ENCODE peak calls at places on chromosomes 11 and 22, in seven cellular contexts. One of them, this sample, is unnamed.

GRCh38 chr22:45263790-45264269 is 20.9 kb upstream of the UPK3A start:
- DNase-seq in mammary epithelial cell: peak; percentile 91
- DNase-seq in right atrium auricular region: peak; percentile 88
- DNase-seq in ovary: peak; percentile 80
- DNase-seq in choroid plexus epithelial cell: peak; percentile 88
- DNase-seq in left ventricle myocardium inferior: peak; percentile 72
- DNase-seq in esophagus muscularis mucosa: no peak
- DNase-seq in this sample: peak; percentile 60

GRCh38 chr11:111469200-111469599 is 43.0 kb downstream of the BTG4 start:
- DNase-seq in mammary epithelial cell: no peak
- DNase-seq in right atrium auricular region: no peak
- DNase-seq in ovary: no peak
- DNase-seq in choroid plexus epithelial cell: peak; percentile 63
- DNase-seq in left ventricle myocardium inferior: no peak
- DNase-seq in esophagus muscularis mucosa: peak; percentile 88
- DNase-seq in this sample: no peak

GRCh38 chr11:65418431-65418680 is 4.2 kb upstream of the NEAT1 start:
- DNase-seq in mammary epithelial cell: no peak
- DNase-seq in right atrium auricular region: no peak
- DNase-seq in ovary: no peak
- DNase-seq in choroid plexus epithelial cell: no peak
- DNase-seq in left ventricle myocardium inferior: peak; percentile 79
- DNase-seq in esophagus muscularis mucosa: no peak
- DNase-seq in this sample: peak; percentile 77

GRCh38 chr11:123537726-123538125 is 107.7 kb downstream of the GRAMD1B start:
- DNase-seq in mammary epithelial cell: no peak
- DNase-seq in right atrium auricular region: no peak
- DNase-seq in ovary: no peak
- DNase-seq in choroid plexus epithelial cell: no peak
- DNase-seq in left ventricle myocardium inferior: no peak
- DNase-seq in esophagus muscularis mucosa: no peak
- DNase-seq in this sample: no peak

GRCh38 chr22:47043835-47044721 is 281.6 kb downstream of the TBC1D22A start:
- DNase-seq in mammary epithelial cell: no peak
- DNase-seq in right atrium auricular region: no peak
- DNase-seq in ovary: no peak
- DNase-seq in choroid plexus epithelial cell: peak; percentile 17
- DNase-seq in left ventricle myocardium inferior: no peak
- DNase-seq in esophagus muscularis mucosa: no peak
- DNase-seq in this sample: no peak

GRCh38 chr11:57735655-57736298 is 5.5 kb upstream of the SELENOH start:
- DNase-seq in mammary epithelial cell: no peak
- DNase-seq in right atrium auricular region: no peak
- DNase-seq in ovary: no peak
- DNase-seq in choroid plexus epithelial cell: peak; percentile 9
- DNase-seq in left ventricle myocardium inferior: no peak
- DNase-seq in esophagus muscularis mucosa: no peak
- DNase-seq in this sample: no peak

GRCh38 chr22:32926600-32926999 is 125.1 kb downstream of the TIMP3 start:
- DNase-seq in mammary epithelial cell: peak; percentile 52
- DNase-seq in right atrium auricular region: no peak
- DNase-seq in ovary: no peak
- DNase-seq in choroid plexus epithelial cell: peak; percentile 74
- DNase-seq in left ventricle myocardium inferior: no peak
- DNase-seq in esophagus muscularis mucosa: no peak
- DNase-seq in this sample: no peak

GRCh38 chr11:16211407-16211806 is 144.9 kb downstream of the SOX6 start:
- DNase-seq in mammary epithelial cell: no peak
- DNase-seq in right atrium auricular region: no peak
- DNase-seq in ovary: no peak
- DNase-seq in choroid plexus epithelial cell: no peak
- DNase-seq in left ventricle myocardium inferior: no peak
- DNase-seq in esophagus muscularis mucosa: no peak
- DNase-seq in this sample: no peak

GRCh38 chr11:15139101-15139770 is 24.5 kb downstream of the INSC start:
- DNase-seq in mammary epithelial cell: no peak
- DNase-seq in right atrium auricular region: no peak
- DNase-seq in ovary: no peak
- DNase-seq in choroid plexus epithelial cell: no peak
- DNase-seq in left ventricle myocardium inferior: no peak
- DNase-seq in esophagus muscularis mucosa: no peak
- DNase-seq in this sample: no peak

GRCh38 chr11:74506823-74507222 is 13.3 kb upstream of the LIPT2 start:
- DNase-seq in mammary epithelial cell: no peak
- DNase-seq in right atrium auricular region: no peak
- DNase-seq in ovary: no peak
- DNase-seq in choroid plexus epithelial cell: no peak
- DNase-seq in left ventricle myocardium inferior: no peak
- DNase-seq in esophagus muscularis mucosa: no peak
- DNase-seq in this sample: no peak

GRCh38 chr22:47154621-47155081 is 392.2 kb downstream of the TBC1D22A start:
- DNase-seq in mammary epithelial cell: peak; percentile 67
- DNase-seq in right atrium auricular region: peak; percentile 65
- DNase-seq in ovary: peak; percentile 90
- DNase-seq in choroid plexus epithelial cell: peak; percentile 20
- DNase-seq in left ventricle myocardium inferior: peak; percentile 65
- DNase-seq in esophagus muscularis mucosa: no peak
- DNase-seq in this sample: no peak

GRCh38 chr22:44664149-44664548 is 37.9 kb upstream of the PRR5 start:
- DNase-seq in mammary epithelial cell: no peak
- DNase-seq in right atrium auricular region: peak; percentile 67
- DNase-seq in ovary: peak; percentile 59
- DNase-seq in choroid plexus epithelial cell: peak; percentile 86
- DNase-seq in left ventricle myocardium inferior: peak; percentile 69
- DNase-seq in esophagus muscularis mucosa: peak; percentile 94
- DNase-seq in this sample: peak; percentile 56

DNA sequence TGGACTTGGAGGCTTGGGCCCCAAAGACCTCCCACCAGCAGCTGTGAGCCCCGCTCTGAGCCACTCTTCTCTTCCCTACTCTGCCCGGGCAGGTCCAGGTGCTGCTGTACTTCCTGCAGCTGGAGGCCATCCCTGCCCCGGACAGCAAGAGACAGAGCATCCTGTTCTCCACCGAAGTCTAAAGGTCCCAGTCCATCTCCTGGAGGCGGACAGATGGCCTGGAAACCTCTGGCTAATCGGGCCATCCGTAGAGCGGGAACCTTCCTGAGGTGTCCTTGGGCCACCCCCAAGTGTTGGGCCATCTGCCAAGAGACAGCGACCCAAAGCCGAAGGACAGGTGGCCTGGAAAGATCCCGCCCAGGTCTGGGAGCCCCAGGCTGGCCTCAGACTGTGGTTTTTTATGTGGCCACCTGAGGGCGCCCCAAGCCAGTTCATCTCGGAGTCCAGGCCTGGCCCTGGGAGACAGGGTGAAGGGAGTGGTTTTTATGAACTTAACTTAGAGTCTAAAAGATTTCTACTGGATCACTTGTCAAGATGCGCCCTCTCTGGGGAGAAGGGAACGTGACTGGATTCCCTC is 135.1 kb downstream of the BCR start:
- DNase-seq in mammary epithelial cell: peak; percentile 67
- DNase-seq in right atrium auricular region: peak; percentile 75
- DNase-seq in ovary: peak; percentile 86
- DNase-seq in choroid plexus epithelial cell: peak; percentile 85
- DNase-seq in left ventricle myocardium inferior: peak; percentile 68
- DNase-seq in esophagus muscularis mucosa: peak; percentile 90
- DNase-seq in this sample: peak; percentile 31
- TF ChIP-seq CTCF in mammary epithelial cell: peak; percentile 51
- TF ChIP-seq CTCF in right atrium auricular region: peak; percentile 69
- TF ChIP-seq CTCF in ovary: peak; percentile 93
- TF ChIP-seq CTCF in choroid plexus epithelial cell: peak; percentile 76
- TF ChIP-seq CTCF in left ventricle myocardium inferior: peak; percentile 83
- TF ChIP-seq CTCF in esophagus muscularis mucosa: peak; percentile 69
- TF ChIP-seq CTCF in this sample: peak; percentile 54

GRCh38 chr11:122025757-122026156 is 90.3 kb downstream of the BLID start:
- DNase-seq in mammary epithelial cell: no peak
- DNase-seq in right atrium auricular region: no peak
- DNase-seq in ovary: no peak
- DNase-seq in choroid plexus epithelial cell: no peak
- DNase-seq in left ventricle myocardium inferior: no peak
- DNase-seq in esophagus muscularis mucosa: no peak
- DNase-seq in this sample: no peak

GRCh38 chr11:122020902-122021301 is 95.1 kb downstream of the BLID start:
- DNase-seq in mammary epithelial cell: no peak
- DNase-seq in right atrium auricular region: no peak
- DNase-seq in ovary: no peak
- DNase-seq in choroid plexus epithelial cell: peak; percentile 61
- DNase-seq in left ventricle myocardium inferior: no peak
- DNase-seq in esophagus muscularis mucosa: no peak
- DNase-seq in this sample: no peak

GRCh38 chr11:122024278-122024677 is 91.7 kb downstream of the BLID start:
- DNase-seq in mammary epithelial cell: no peak
- DNase-seq in right atrium auricular region: no peak
- DNase-seq in ovary: no peak
- DNase-seq in choroid plexus epithelial cell: no peak
- DNase-seq in left ventricle myocardium inferior: no peak
- DNase-seq in esophagus muscularis mucosa: no peak
- DNase-seq in this sample: no peak

GRCh38 chr11:122022646-122023045 is 93.4 kb downstream of the BLID start:
- DNase-seq in mammary epithelial cell: no peak
- DNase-seq in right atrium auricular region: no peak
- DNase-seq in ovary: no peak
- DNase-seq in choroid plexus epithelial cell: no peak
- DNase-seq in left ventricle myocardium inferior: no peak
- DNase-seq in esophagus muscularis mucosa: no peak
- DNase-seq in this sample: no peak

DNA sequence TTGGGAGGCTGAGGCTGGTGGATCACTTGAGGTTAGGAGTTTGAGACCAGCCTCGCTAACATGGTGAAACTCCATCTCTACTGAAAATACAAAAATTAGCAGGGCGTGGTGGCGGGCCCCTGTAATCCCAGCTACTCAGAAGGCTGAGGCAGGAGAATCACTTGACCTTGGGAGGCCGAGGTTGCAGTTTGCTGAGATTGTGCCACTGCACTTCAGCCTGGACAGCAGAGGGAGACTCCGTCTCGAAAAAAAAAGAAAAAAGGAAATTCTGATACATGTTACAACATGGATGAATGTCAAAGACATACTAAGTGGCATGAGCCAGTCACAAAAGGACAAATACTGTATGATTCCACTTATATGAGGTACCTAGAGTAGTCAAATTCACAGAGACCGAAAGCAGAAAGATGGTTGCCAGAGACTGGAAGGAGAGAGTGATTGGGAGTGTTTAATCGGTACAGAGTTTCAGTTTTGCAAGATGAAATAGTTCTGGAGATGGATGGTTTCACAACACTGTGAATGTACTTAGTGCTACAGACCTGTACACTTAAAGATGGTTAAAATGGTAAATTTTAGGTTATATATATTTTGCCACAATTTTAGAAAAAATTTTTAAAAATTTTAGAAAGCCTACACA is 92.3 kb downstream of the BLID start:
- DNase-seq in mammary epithelial cell: no peak
- DNase-seq in right atrium auricular region: no peak
- DNase-seq in ovary: no peak
- DNase-seq in choroid plexus epithelial cell: no peak
- DNase-seq in left ventricle myocardium inferior: no peak
- DNase-seq in esophagus muscularis mucosa: no peak
- DNase-seq in this sample: no peak
- TF ChIP-seq CTCF in mammary epithelial cell: no peak
- TF ChIP-seq CTCF in right atrium auricular region: no peak
- TF ChIP-seq CTCF in ovary: peak; percentile 11
- TF ChIP-seq CTCF in choroid plexus epithelial cell: peak; percentile 28
- TF ChIP-seq CTCF in left ventricle myocardium inferior: peak; percentile 28
- TF ChIP-seq CTCF in esophagus muscularis mucosa: peak; percentile 39
- TF ChIP-seq CTCF in this sample: no peak

GRCh38 chr11:34757026-34757451 is 136.1 kb downstream of the EHF start:
- DNase-seq in mammary epithelial cell: peak; percentile 31
- DNase-seq in right atrium auricular region: no peak
- DNase-seq in ovary: no peak
- DNase-seq in choroid plexus epithelial cell: no peak
- DNase-seq in left ventricle myocardium inferior: no peak
- DNase-seq in esophagus muscularis mucosa: peak; percentile 39
- DNase-seq in this sample: no peak

GRCh38 chr11:34758262-34758661 is 137.4 kb downstream of the EHF start:
- DNase-seq in mammary epithelial cell: no peak
- DNase-seq in right atrium auricular region: no peak
- DNase-seq in ovary: no peak
- DNase-seq in choroid plexus epithelial cell: peak; percentile 23
- DNase-seq in left ventricle myocardium inferior: no peak
- DNase-seq in esophagus muscularis mucosa: no peak
- DNase-seq in this sample: peak; percentile 25

GRCh38 chr11:34756591-34756990 is 135.7 kb downstream of the EHF start:
- DNase-seq in mammary epithelial cell: no peak
- DNase-seq in right atrium auricular region: no peak
- DNase-seq in ovary: no peak
- DNase-seq in choroid plexus epithelial cell: no peak
- DNase-seq in left ventricle myocardium inferior: no peak
- DNase-seq in esophagus muscularis mucosa: peak; percentile 39
- DNase-seq in this sample: no peak

GRCh38 chr11:34754171-34754823 is 133.4 kb downstream of the EHF start:
- DNase-seq in mammary epithelial cell: peak; percentile 41
- DNase-seq in right atrium auricular region: no peak
- DNase-seq in ovary: no peak
- DNase-seq in choroid plexus epithelial cell: peak; percentile 61
- DNase-seq in left ventricle myocardium inferior: no peak
- DNase-seq in esophagus muscularis mucosa: peak; percentile 29
- DNase-seq in this sample: no peak

DNA sequence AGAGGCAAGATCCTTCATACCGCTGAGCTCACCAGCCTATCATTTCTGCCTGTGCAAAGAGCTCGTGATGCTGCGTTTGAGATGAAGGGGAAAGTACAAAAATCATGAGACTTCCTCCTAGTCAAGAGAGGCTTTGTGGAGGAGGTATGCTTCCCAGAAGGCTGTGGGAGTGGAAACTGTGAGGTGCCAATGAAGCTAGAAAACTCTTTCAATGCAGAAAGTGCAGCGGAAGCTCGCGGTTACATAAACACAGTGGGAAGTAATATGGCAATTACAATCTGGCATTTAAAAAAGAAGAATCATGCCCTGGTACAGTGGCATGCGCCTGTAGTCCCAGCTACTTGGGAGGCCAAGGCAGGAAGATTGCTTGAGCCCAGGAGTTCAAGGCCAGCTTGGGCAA is 134.8 kb downstream of the EHF start:
- DNase-seq in mammary epithelial cell: no peak
- DNase-seq in right atrium auricular region: no peak
- DNase-seq in ovary: no peak
- DNase-seq in choroid plexus epithelial cell: no peak
- DNase-seq in left ventricle myocardium inferior: no peak
- DNase-seq in esophagus muscularis mucosa: peak; percentile 60
- DNase-seq in this sample: no peak
- TF ChIP-seq CTCF in mammary epithelial cell: no peak
- TF ChIP-seq CTCF in right atrium auricular region: no peak
- TF ChIP-seq CTCF in ovary: no peak
- TF ChIP-seq CTCF in choroid plexus epithelial cell: no peak
- TF ChIP-seq CTCF in left ventricle myocardium inferior: no peak
- TF ChIP-seq CTCF in esophagus muscularis mucosa: no peak
- TF ChIP-seq CTCF in this sample: no peak

GRCh38 chr11:72425053-72425980 is 9.0 kb downstream of the CLPB start:
- DNase-seq in mammary epithelial cell: no peak
- DNase-seq in right atrium auricular region: no peak
- DNase-seq in ovary: no peak
- DNase-seq in choroid plexus epithelial cell: no peak
- DNase-seq in left ventricle myocardium inferior: no peak
- DNase-seq in esophagus muscularis mucosa: no peak
- DNase-seq in this sample: peak; percentile 63
- TF ChIP-seq CTCF in mammary epithelial cell: no peak
- TF ChIP-seq CTCF in right atrium auricular region: no peak
- TF ChIP-seq CTCF in ovary: no peak
- TF ChIP-seq CTCF in choroid plexus epithelial cell: no peak
- TF ChIP-seq CTCF in left ventricle myocardium inferior: no peak
- TF ChIP-seq CTCF in esophagus muscularis mucosa: no peak
- TF ChIP-seq CTCF in this sample: no peak